ENCODE peak calls at places on chromosomes 12 and 14, in four cellular contexts. G is PC-3, C is pancreas, F is lower lobe of right lung. I is an unnamed sample. For H3K36me3 and H3K9me3, the result is how much of the 10 kb centered on the place peaks cover.

GRCh38 chr14:49865431-49865859 is 12.9 kb upstream of the NEMF start:
- DNase-seq in G (peak), C (peak), F (peak), I (peak)

GRCh38 chr14:82388488-82388887 is 854.8 kb upstream of the SEL1L start:
- DNase-seq in G (no peak), C (no peak), F (no peak), I (no peak)

GRCh38 chr12:119826661-119827435 is 50.3 kb downstream of the CIT start:
- DNase-seq in G (no peak), C (no peak), F (no peak), I (no peak)

GRCh38 chr12:52132754-52133161 is 53.3 kb downstream of the SMIM41 start:
- DNase-seq in G (no peak), C (peak), F (no peak), I (no peak)

GRCh38 chr12:120706029-120706428 is 4.2 kb upstream of the UNC119B start:
- DNase-seq in G (peak), C (no peak), F (no peak), I (no peak)

GRCh38 chr14:83483063-83483462 is 1949.4 kb upstream of the SEL1L start:
- DNase-seq in G (peak), C (no peak), F (no peak), I (no peak)

GRCh38 chr14:86505808-86506207 is 975.9 kb downstream of the FLRT2 start:
- DNase-seq in G (no peak), C (no peak), F (no peak), I (no peak)

GRCh38 chr12:52164624-52165023 is 27.2 kb downstream of the KRT80 start:
- DNase-seq in G (peak), C (no peak), F (no peak), I (peak)

GRCh38 chr12:130765186-130765659 is 49.1 kb upstream of the RIMBP2 start:
- DNase-seq in G (peak), C (no peak), F (no peak), I (no peak)

GRCh38 chr12:43786899-43787693 is 19.0 kb downstream of the TWF1 start:
- DNase-seq in G (peak), C (no peak), F (no peak), I (no peak)

GRCh38 chr12:17334784-17335183 is 728.8 kb upstream of the LMO3 start:
- DNase-seq in G (peak), C (no peak), F (no peak), I (no peak)

GRCh38 chr14:64702493-64703392 is 1.5 kb upstream of the PLEKHG3 start:
- DNase-seq in G (peak), C (peak), F (peak), I (peak)

GRCh38 chr14:33555710-33556350 is 395.0 kb downstream of the EGLN3 start:
- DNase-seq in G (no peak), C (no peak), F (no peak), I (no peak)

GRCh38 chr14:45249847-45250575 is 3.0 kb downstream of the MIS18BP1 start:
- DNase-seq in G (peak), C (no peak), F (no peak), I (no peak)

GRCh38 chr12:113917393-113917792 is 48.7 kb downstream of the RBM19 start:
- DNase-seq in G (no peak), C (no peak), F (no peak), I (no peak)

GRCh38 chr12:113911971-113912760 is 54.0 kb downstream of the RBM19 start:
- DNase-seq in G (no peak), C (no peak), F (no peak), I (no peak)

GRCh38 chr12:113912761-113913295 is 53.3 kb downstream of the RBM19 start:
- DNase-seq in G (peak), C (peak), F (peak), I (no peak)

GRCh38 chr12:113914806-113915205 is 51.3 kb downstream of the RBM19 start:
- DNase-seq in G (no peak), C (no peak), F (no peak), I (no peak)

GRCh38 chr12:113914176-113914575 is 51.9 kb downstream of the RBM19 start:
- DNase-seq in G (no peak), C (no peak), F (no peak), I (no peak)
- H3K36me3 ChIP-seq in G (under half), C (under half), F (half or more), I (under half)

GRCh38 chr14:71142375-71143038 is 235.2 kb downstream of the PCNX1 start:
- DNase-seq in G (peak), C (no peak), F (no peak), I (no peak)
- H3K4me3 ChIP-seq in G (peak), C (no peak), F (no peak), I (no peak)

GRCh38 chr14:92258934-92259333 is 64.0 kb upstream of the SLC24A4 start:
- DNase-seq in G (no peak), C (no peak), F (no peak), I (no peak)
- H3K9me3 ChIP-seq in G (under half), C (under half), F (under half), I (under half)

GRCh38 chr14:105013150-105013787 is 7.6 kb downstream of the CDCA4 start:
- DNase-seq in G (no peak), C (no peak), F (no peak), I (no peak)
- H3K36me3 ChIP-seq in G (half or more), C (under half), F (under half), I (under half)

GRCh38 chr12:64618953-64619590 is 8.8 kb downstream of the RASSF3 start:
- DNase-seq in G (peak), C (no peak), F (no peak), I (no peak)
- H3K4me3 ChIP-seq in G (no peak), C (no peak), F (no peak), I (no peak)

GRCh38 chr14:103177376-103177775 is 54.1 kb downstream of the TNFAIP2 start:
- DNase-seq in G (no peak), C (no peak), F (no peak), I (no peak)

GRCh38 chr14:103169954-103170353 is 46.7 kb downstream of the TNFAIP2 start:
- DNase-seq in G (no peak), C (no peak), F (no peak), I (no peak)

GRCh38 chr14:103172921-103173320 is 49.7 kb downstream of the TNFAIP2 start:
- DNase-seq in G (peak), C (no peak), F (no peak), I (no peak)
- H3K9me3 ChIP-seq in G (under half), C (under half), F (under half), I (under half)

DNA sequence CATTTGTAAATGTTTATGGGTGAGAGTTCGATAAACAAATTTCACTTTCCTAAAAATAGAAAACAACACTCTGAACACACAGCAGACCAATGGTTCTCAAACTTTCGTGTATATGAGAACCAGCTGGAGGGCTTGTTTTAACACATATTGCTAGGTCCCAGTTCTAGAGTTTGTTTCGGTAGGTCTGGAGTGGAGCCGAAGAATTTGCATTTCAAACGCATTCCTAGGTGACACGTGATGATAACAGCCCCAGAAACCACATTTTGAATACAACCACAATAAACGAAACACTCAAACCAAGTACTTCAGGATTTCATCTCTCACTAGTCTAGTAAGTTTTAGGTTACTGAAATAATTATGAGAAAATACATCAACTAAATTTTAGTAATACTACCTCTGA is 17.1 kb downstream of the SEC23A start:
- DNase-seq in G (no peak), C (no peak), F (no peak), I (no peak)
- H3K36me3 ChIP-seq in G (under half), C (under half), F (half or more), I (under half)

GRCh38 chr12:110741371-110741770 is 1.3 kb downstream of the PPP1CC start:
- DNase-seq in G (no peak), C (no peak), F (no peak), I (no peak)

GRCh38 chr12:110733857-110734373 is 8.8 kb downstream of the PPP1CC start:
- DNase-seq in G (no peak), C (no peak), F (no peak), I (no peak)

GRCh38 chr12:110739894-110740293 is 2.8 kb downstream of the PPP1CC start:
- DNase-seq in G (no peak), C (no peak), F (no peak), I (no peak)

GRCh38 chr12:110739488-110739887 is 3.2 kb downstream of the PPP1CC start:
- DNase-seq in G (no peak), C (no peak), F (no peak), I (no peak)

GRCh38 chr12:110737532-110737931 is 5.2 kb downstream of the PPP1CC start:
- DNase-seq in G (no peak), C (no peak), F (no peak), I (no peak)
- H3K4me3 ChIP-seq in G (no peak), C (no peak), F (no peak), I (no peak)

DNA sequence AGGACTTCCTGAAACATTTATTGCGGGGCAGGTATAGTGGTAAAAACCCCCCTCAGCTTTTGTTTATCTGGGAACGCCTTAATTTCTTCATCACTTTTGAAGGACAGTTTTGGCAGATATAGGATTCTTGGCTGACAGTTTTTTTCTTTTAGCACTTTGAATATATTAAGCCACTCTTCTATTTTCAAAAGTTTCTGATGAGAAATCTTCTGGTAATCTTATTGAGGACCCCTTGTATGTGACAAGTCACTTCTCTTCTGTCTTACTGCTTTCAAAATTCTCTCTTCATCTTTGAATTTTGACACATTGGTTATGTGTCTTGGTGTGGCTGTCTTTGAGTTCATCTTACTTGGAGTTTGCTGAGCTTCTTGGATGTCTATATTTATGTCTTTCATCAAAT is 59.1 kb downstream of the ATP23 start:
- DNase-seq in G (no peak), C (no peak), F (no peak), I (no peak)
- H3K9me3 ChIP-seq in G (under half), C (under half), F (under half), I (under half)

I was measured in left lung.